ENCODE peak calls at places on chromosomes 13 and 19, in ten cellular contexts. V, Z, J, D, O, K, N, S, L and T are unnamed samples.

GRCh38 chr13:24220086-24220703 is 59.7 kb downstream of the SPATA13 start:
- DNase-seq in V (peak; percentile 89), Z (no peak), J (no peak), D (no peak), O (peak; percentile 76), K (peak; percentile 83), N (peak; percentile 57), S (no peak), L (peak; percentile 92), T (peak; percentile 30)

GRCh38 chr13:21501709-21502108 is 42.6 kb upstream of the ZDHHC20 start:
- DNase-seq in V (no peak), Z (no peak), J (no peak), D (no peak), O (peak; percentile 12), K (no peak), N (no peak), S (no peak), L (no peak), T (no peak)

GRCh38 chr13:33776510-33776909 is 41.4 kb upstream of the RFC3 start:
- DNase-seq in V (no peak), Z (no peak), J (no peak), D (no peak), O (no peak), K (no peak), N (no peak), S (no peak), L (no peak), T (no peak)

GRCh38 chr19:40175820-40176219 is 15.4 kb upstream of the MAP3K10 start:
- DNase-seq in V (no peak), Z (no peak), J (peak; percentile 71), D (no peak), O (no peak), K (no peak), N (no peak), S (no peak), L (no peak), T (no peak)

GRCh38 chr19:12791345-12792047 is at the start of gene JUNB:
- DNase-seq in V (peak; percentile 95), Z (peak; percentile 97), J (peak; percentile 99), D (peak; percentile 98), O (peak; percentile 95), K (peak; percentile 98), N (peak; percentile 95), S (peak; percentile 94), L (peak; percentile 97), T (peak; percentile 99)

GRCh38 chr13:56352356-56352755 is 788.4 kb upstream of the PRR20A start:
- DNase-seq in V (no peak), Z (no peak), J (no peak), D (no peak), O (no peak), K (peak; percentile 4), N (no peak), S (no peak), L (no peak), T (no peak)

GRCh38 chr19:19997656-19998268 is 41.5 kb downstream of the ZNF682 start:
- DNase-seq in V (peak; percentile 1), Z (no peak), J (peak; percentile 69), D (peak; percentile 21), O (no peak), K (no peak), N (no peak), S (no peak), L (peak; percentile 45), T (peak; percentile 64)

GRCh38 chr19:19032420-19033175 is 719 bp downstream of the SUGP2 start:
- DNase-seq in V (peak; percentile 95), Z (peak; percentile 65), J (peak; percentile 93), D (peak; percentile 79), O (peak; percentile 77), K (peak; percentile 94), N (peak; percentile 93), S (no peak), L (peak; percentile 90), T (peak; percentile 95)

DNA sequence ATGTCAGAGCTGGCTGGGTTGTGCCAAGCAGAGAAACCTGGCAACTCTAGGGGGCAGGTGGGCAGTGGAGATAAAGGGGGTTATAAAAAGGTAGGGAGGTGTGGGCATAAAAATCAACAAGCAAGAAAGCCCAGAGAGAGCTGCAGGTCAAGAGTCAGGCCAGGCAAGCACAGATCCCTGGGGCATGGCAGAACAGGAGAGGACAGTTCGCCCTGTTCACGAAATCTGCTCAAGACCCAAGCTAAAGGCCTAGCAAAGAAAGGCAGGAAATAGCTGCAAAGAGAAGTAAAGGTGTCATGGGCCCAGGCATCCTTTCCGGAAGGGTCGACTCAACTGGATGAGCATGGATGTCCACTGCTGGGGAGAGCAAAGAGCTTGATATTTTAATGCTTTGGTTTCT is 3.4 kb downstream of the MBNL2 start:
- DNase-seq in V (no peak), Z (no peak), J (no peak), D (no peak), O (no peak), K (no peak), N (no peak), S (no peak), L (no peak), T (no peak)
- H3K4me3 ChIP-seq in V (peak overlapping the region; percentile 74), Z (peak overlapping the region; percentile 52), J (peak overlapping the region; percentile 99), D (peak overlapping the region; percentile 74), O (peak overlapping the region; percentile 65), K (peak overlapping the region; percentile 58), N (peak overlapping the region; percentile 72), S (peak overlapping the region; percentile 50), L (peak overlapping the region; percentile 91), T (peak overlapping the region; percentile 67)

GRCh38 chr19:407501-408440 is 1.2 kb downstream of the C2CD4C start:
- DNase-seq in V (no peak), Z (no peak), J (no peak), D (no peak), O (no peak), K (no peak), N (no peak), S (no peak), L (no peak), T (peak; percentile 22)

GRCh38 chr19:410243-410781 is 1.4 kb upstream of the C2CD4C start:
- DNase-seq in V (no peak), Z (no peak), J (no peak), D (no peak), O (no peak), K (no peak), N (no peak), S (peak; percentile 47), L (no peak), T (peak; percentile 21)

GRCh38 chr19:409515-410242 is 732 bp upstream of the C2CD4C start:
- DNase-seq in V (no peak), Z (no peak), J (no peak), D (no peak), O (no peak), K (no peak), N (no peak), S (peak; percentile 40), L (no peak), T (peak; percentile 15)

GRCh38 chr19:408441-409005 is 424 bp downstream of the C2CD4C start:
- DNase-seq in V (no peak), Z (no peak), J (no peak), D (no peak), O (no peak), K (no peak), N (no peak), S (peak; percentile 43), L (no peak), T (peak; percentile 40)

GRCh38 chr19:409006-409514 is at the start of gene C2CD4C:
- DNase-seq in V (no peak), Z (no peak), J (no peak), D (no peak), O (no peak), K (no peak), N (no peak), S (no peak), L (peak; percentile 56), T (peak; percentile 35)
- H3K4me3 ChIP-seq in V (no peak within 1 kb of the TSS), Z (peak within 1 kb of the TSS; percentile 38), J (peak within 1 kb of the TSS; percentile 64), D (peak within 1 kb of the TSS; percentile 56), O (peak within 1 kb of the TSS; percentile 73), K (peak within 1 kb of the TSS; percentile 12), N (peak within 1 kb of the TSS; percentile 54), S (peak within 1 kb of the TSS; percentile 33), L (peak within 1 kb of the TSS; percentile 45), T (peak within 1 kb of the TSS; percentile 60)

GRCh38 chr13:112556600-112556999 is 31.4 kb downstream of the TUBGCP3 start:
- DNase-seq in V (no peak), Z (no peak), J (no peak), D (no peak), O (no peak), K (no peak), N (no peak), S (no peak), L (no peak), T (no peak)

GRCh38 chr13:112561478-112561877 is 26.5 kb downstream of the TUBGCP3 start:
- DNase-seq in V (no peak), Z (no peak), J (no peak), D (no peak), O (no peak), K (no peak), N (no peak), S (no peak), L (no peak), T (no peak)

GRCh38 chr13:112562786-112563383 is 25.1 kb downstream of the TUBGCP3 start:
- DNase-seq in V (no peak), Z (no peak), J (no peak), D (no peak), O (no peak), K (no peak), N (no peak), S (no peak), L (no peak), T (no peak)

GRCh38 chr13:112562254-112562653 is 25.7 kb downstream of the TUBGCP3 start:
- DNase-seq in V (no peak), Z (no peak), J (no peak), D (no peak), O (no peak), K (no peak), N (no peak), S (no peak), L (no peak), T (no peak)

DNA sequence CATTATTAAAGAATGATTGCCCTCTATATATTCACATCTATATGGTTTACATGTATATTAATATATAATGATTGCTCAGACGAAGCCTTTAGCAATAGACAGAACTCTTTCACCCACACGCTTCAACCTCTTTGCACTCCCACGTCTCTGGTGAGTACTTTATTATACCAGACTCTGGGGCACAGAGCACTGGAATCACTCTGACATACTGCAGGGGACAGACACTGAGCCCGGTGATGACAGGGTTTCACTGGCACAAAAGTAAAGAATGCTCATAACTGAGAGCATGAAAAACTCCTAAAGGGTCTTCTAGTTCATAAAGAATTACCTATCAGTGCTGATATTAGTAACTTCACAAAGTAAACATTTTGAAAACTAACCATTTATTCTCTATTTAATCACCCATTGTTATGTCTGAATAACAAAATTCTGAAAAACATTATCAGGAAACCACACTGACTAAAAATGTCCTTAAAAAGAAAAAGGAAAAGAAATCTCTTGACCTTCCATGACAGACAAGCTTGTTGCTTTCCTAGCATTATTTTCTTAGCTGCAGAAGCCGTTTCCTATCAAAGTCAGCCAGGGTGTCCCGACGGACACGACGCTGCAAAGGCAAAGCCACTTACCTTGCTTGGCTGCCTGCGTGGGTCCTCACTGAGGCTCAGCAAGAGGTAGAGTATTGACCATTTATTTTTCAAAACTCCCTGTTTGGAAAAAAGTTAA is 29.1 kb downstream of the TUBGCP3 start:
- DNase-seq in V (no peak), Z (no peak), J (no peak), D (no peak), O (no peak), K (no peak), N (no peak), S (no peak), L (no peak), T (no peak)
- H3K4me3 ChIP-seq in V (no peak overlapping the region), Z (no peak overlapping the region), J (no peak overlapping the region), D (no peak overlapping the region), O (no peak overlapping the region), K (no peak overlapping the region), N (no peak overlapping the region), S (no peak overlapping the region), L (no peak overlapping the region), T (no peak overlapping the region)

DNA sequence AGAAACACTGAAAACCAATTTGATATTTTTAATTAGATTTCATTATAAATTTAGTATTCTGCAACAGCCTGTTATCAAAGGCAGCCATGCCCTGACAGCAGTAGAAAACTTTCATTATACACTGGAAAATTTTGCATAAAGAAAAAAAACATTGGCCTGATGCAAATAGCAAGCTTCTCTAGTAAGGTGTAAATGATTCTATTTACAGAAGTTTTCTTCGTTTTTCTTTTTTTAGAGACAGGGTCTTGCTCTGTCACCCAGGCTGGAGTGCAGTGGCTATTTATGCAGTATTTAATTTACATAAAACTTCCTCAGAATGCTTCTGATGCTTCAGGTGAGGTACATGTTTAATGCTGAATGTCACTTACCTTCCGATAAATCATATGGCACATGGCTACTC is 67.0 kb downstream of the ABCC4 start:
- DNase-seq in V (no peak), Z (no peak), J (no peak), D (no peak), O (no peak), K (no peak), N (no peak), S (no peak), L (no peak), T (no peak)
- H3K4me3 ChIP-seq in V (no peak overlapping the region), Z (no peak overlapping the region), J (no peak overlapping the region), D (no peak overlapping the region), O (no peak overlapping the region), K (no peak overlapping the region), N (no peak overlapping the region), S (no peak overlapping the region), L (no peak overlapping the region), T (no peak overlapping the region)